ENCODE peak calls at places on chromosomes 13 and 19, in ten cellular contexts. T is IMR-90; G is mucosa of descending colon; C is breast epithelium; K is colonic mucosa; V is RWPE2; N is CD8-positive, alpha-beta memory T cell; P is stomach; I is small intestine; D is HCT116. H is an unnamed sample.

GRCh38 chr19:3818479-3818878 is 32.3 kb upstream of the MATK start:
- DNase-seq in T (peak; percentile 31), G (no peak), C (no peak), K (no peak), V (no peak), N (no peak), P (no peak), I (no peak), D (no peak), H (no peak)

GRCh38 chr13:79525458-79525857 is 44.5 kb downstream of the NDFIP2 start:
- DNase-seq in T (no peak), G (no peak), C (no peak), K (no peak), V (no peak), N (no peak), P (no peak), I (no peak), D (no peak), H (no peak)

GRCh38 chr19:10818306-10819123 is 17.5 kb downstream of the TMED1 start:
- DNase-seq in T (no peak), G (no peak), C (no peak), K (no peak), V (no peak), N (no peak), P (no peak), I (no peak), D (no peak), H (no peak)

GRCh38 chr13:105598551-105598950 is 936.9 kb downstream of the EFNB2 start:
- DNase-seq in T (peak; percentile 52), G (no peak), C (no peak), K (no peak), V (no peak), N (no peak), P (no peak), I (no peak), D (no peak), H (no peak)

GRCh38 chr13:100859861-100860260 is 185.3 kb upstream of the TMTC4 start:
- DNase-seq in T (no peak), G (no peak), C (no peak), K (no peak), V (no peak), N (no peak), P (no peak), I (no peak), D (no peak), H (no peak)

GRCh38 chr13:55298201-55298600 is 1842.5 kb upstream of the PRR20A start:
- DNase-seq in T (no peak), G (no peak), C (no peak), K (no peak), V (no peak), N (no peak), P (no peak), I (no peak), D (no peak), H (no peak)

GRCh38 chr19:36051236-36051635 is 2.8 kb downstream of the THAP8 start:
- DNase-seq in T (no peak), G (no peak), C (no peak), K (no peak), V (no peak), N (no peak), P (no peak), I (no peak), D (peak; percentile 33), H (no peak)

GRCh38 chr13:45238945-45239795 is 38.3 kb upstream of the KCTD4 start:
- DNase-seq in T (peak; percentile 62), G (no peak), C (no peak), K (no peak), V (no peak), N (no peak), P (no peak), I (no peak), D (no peak), H (no peak)

GRCh38 chr13:84662503-84662902 is 780.2 kb upstream of the SLITRK1 start:
- DNase-seq in T (no peak), G (no peak), C (no peak), K (no peak), V (no peak), N (no peak), P (no peak), I (no peak), D (no peak), H (no peak)

GRCh38 chr13:42894765-42895181 is 97.3 kb downstream of the EPSTI1 start:
- DNase-seq in T (peak; percentile 36), G (no peak), C (no peak), K (peak; percentile 29), V (no peak), N (no peak), P (no peak), I (no peak), D (no peak), H (no peak)

GRCh38 chr19:44626067-44626624 is 12.8 kb downstream of the IGSF23 start:
- DNase-seq in T (peak; percentile 99), G (no peak), C (peak; percentile 70), K (no peak), V (peak; percentile 88), N (no peak), P (no peak), I (peak; percentile 17), D (peak; percentile 66), H (no peak)

GRCh38 chr19:56066152-56067023 is 54.7 kb downstream of the ZNF787 start:
- DNase-seq in T (peak; percentile 19), G (peak; percentile 71), C (peak; percentile 33), K (peak; percentile 69), V (no peak), N (peak; percentile 50), P (peak; percentile 74), I (peak; percentile 62), D (peak; percentile 44), H (peak; percentile 55)
- H3K4me3 ChIP-seq in T (peak overlapping the region; percentile 10), G (no peak overlapping the region), C (peak overlapping the region; percentile 54), K (no peak overlapping the region), V (no peak overlapping the region), N (peak overlapping the region; percentile 28), P (peak overlapping the region; percentile 18), I (no peak overlapping the region), D (peak overlapping the region; percentile 46), H (peak overlapping the region; percentile 30)

GRCh38 chr13:99323488-99323887 is 16.3 kb upstream of the GPR183 start:
- DNase-seq in T (peak; percentile 51), G (no peak), C (no peak), K (no peak), V (no peak), N (no peak), P (no peak), I (no peak), D (peak; percentile 60), H (no peak)
- H3K4me1 ChIP-seq in T (peaks cover 12% of the 10 kb centered on the region), G (no peaks in the 10 kb centered on the region), C (no peaks in the 10 kb centered on the region), K (no peaks in the 10 kb centered on the region), V (peaks cover 27% of the 10 kb centered on the region), N (peaks cover 78% of the 10 kb centered on the region), P (peaks cover 19% of the 10 kb centered on the region), I (no peaks in the 10 kb centered on the region), D (peaks cover 55% of the 10 kb centered on the region), H (peaks cover 87% of the 10 kb centered on the region)

DNA sequence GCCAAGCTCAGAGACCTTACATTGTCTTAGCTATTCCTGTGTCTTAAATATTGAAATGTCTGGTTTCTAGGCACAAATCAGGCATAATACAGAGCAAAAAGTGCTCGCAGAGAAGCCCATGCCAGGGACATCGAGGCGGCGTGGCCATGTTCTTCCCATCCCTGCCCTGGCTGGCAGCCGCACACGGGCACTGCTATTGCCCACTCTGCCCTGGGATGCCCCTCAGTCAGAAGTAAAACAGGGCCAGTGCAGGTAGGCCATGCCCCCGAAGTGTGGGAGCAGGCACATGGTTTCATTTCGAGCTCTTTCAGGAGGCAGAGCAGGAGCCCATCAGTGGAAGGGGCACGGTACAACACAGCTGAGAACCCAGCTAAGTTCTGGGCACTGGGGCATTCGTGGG is 113.5 kb downstream of the COL4A1 start:
- DNase-seq in T (no peak), G (no peak), C (no peak), K (no peak), V (peak; percentile 24), N (no peak), P (no peak), I (no peak), D (no peak), H (no peak)
- H3K36me3 ChIP-seq in T (peaks cover 57% of the 10 kb centered on the region), G (no peaks in the 10 kb centered on the region), C (no peaks in the 10 kb centered on the region), K (no peaks in the 10 kb centered on the region), V (peaks cover 78% of the 10 kb centered on the region), N (no peaks in the 10 kb centered on the region), P (peaks cover 83% of the 10 kb centered on the region), I (no peaks in the 10 kb centered on the region), D (no peaks in the 10 kb centered on the region), H (no peaks in the 10 kb centered on the region)

GRCh38 chr19:47271949-47272348 is 2.7 kb upstream of the INAFM1 start:
- DNase-seq in T (no peak), G (peak; percentile 58), C (no peak), K (no peak), V (no peak), N (no peak), P (no peak), I (no peak), D (no peak), H (no peak)

GRCh38 chr19:47272448-47273312 is 2.0 kb upstream of the INAFM1 start:
- DNase-seq in T (no peak), G (no peak), C (peak; percentile 65), K (peak; percentile 58), V (no peak), N (no peak), P (peak; percentile 38), I (peak; percentile 13), D (no peak), H (no peak)

GRCh38 chr19:47268028-47268427 is 6.7 kb upstream of the INAFM1 start:
- DNase-seq in T (no peak), G (no peak), C (no peak), K (no peak), V (no peak), N (no peak), P (no peak), I (no peak), D (no peak), H (no peak)

GRCh38 chr19:47269596-47269995 is 5.1 kb upstream of the INAFM1 start:
- DNase-seq in T (no peak), G (no peak), C (no peak), K (no peak), V (no peak), N (no peak), P (no peak), I (no peak), D (no peak), H (no peak)

GRCh38 chr19:47270408-47270807 is 4.3 kb upstream of the INAFM1 start:
- DNase-seq in T (no peak), G (peak; percentile 51), C (no peak), K (no peak), V (no peak), N (no peak), P (no peak), I (no peak), D (no peak), H (no peak)
- H3K4me3 ChIP-seq in T (no peak overlapping the region), G (no peak overlapping the region), C (no peak overlapping the region), K (no peak overlapping the region), V (no peak overlapping the region), N (no peak overlapping the region), P (no peak overlapping the region), I (no peak overlapping the region), D (no peak overlapping the region), H (no peak overlapping the region)

DNA sequence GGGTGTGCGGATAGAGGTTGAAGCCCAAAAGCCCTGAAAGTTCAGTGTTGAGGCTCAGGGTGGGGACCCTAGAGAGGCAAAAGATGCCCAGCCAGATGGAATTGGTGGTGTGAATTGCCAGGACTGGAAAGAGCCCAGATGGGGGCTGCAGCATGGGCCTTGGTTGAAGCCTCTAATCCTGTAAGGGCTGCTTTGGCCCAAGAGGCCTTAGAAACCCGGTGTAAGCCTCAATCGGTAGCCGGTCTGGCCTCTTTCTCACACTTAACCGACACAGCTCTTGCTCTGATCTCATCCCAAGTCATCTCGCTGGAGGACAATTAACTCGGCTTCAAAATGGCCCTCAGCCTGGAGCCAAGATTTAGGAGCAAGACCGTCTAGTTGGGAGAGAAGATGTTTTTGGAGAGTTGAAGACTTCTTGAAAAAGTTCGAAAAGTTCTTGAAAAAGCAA is 2.0 kb downstream of the TPM4 start:
- DNase-seq in T (peak; percentile 69), G (no peak), C (peak; percentile 54), K (no peak), V (no peak), N (no peak), P (no peak), I (peak; percentile 38), D (no peak), H (no peak)
- H3K4me1 ChIP-seq in T (peaks cover 23% of the 10 kb centered on the region), G (peaks cover 27% of the 10 kb centered on the region), C (no peaks in the 10 kb centered on the region), K (peaks cover 17% of the 10 kb centered on the region), V (peaks cover 16% of the 10 kb centered on the region), N (peaks cover 67% of the 10 kb centered on the region), P (peaks cover 79% of the 10 kb centered on the region), I (peaks cover 5% of the 10 kb centered on the region), D (peaks cover 24% of the 10 kb centered on the region), H (peaks cover 78% of the 10 kb centered on the region)